ENCODE peak calls at places on chromosomes 4 and X, in eight cellular contexts. A is Right ventricle myocardium superior; U is fibroblast of lung; Z is pancreas; P is stimulated activated CD4-positive, alpha-beta T cell treated with anti-CD3 and anti-CD28 coated beads, Interleukin-15, amount 100 ng/mL, for 1 hour; H is stimulated activated CD8-positive, alpha-beta memory T cell treated with anti-CD3 and anti-CD28 coated beads, Interleukin-2, amount 100 ng/mL, for 48 hours; K is H54; F is HFF-Myc. G is an unnamed sample.

GRCh38 chr4:1567808-1568581 is 116.1 kb downstream of the FAM53A start:
- DNase-seq in Z (peak; percentile 63), A (peak; percentile 47), U (no peak), F (no peak), P (no peak), K (no peak), H (no peak), G (peak; percentile 56)

GRCh38 chrX:155888139-155888538 is 7.0 kb downstream of the VAMP7 start:
- DNase-seq in A (no peak), P (no peak), H (no peak), F (peak; percentile 62), Z (no peak), K (peak; percentile 13), U (peak; percentile 65), G (no peak)

GRCh38 chr4:128279624-128280225 is 7.9 kb downstream of the PGRMC2 start:
- DNase-seq in F (no peak), Z (no peak), K (no peak), P (no peak), U (no peak), A (no peak), H (no peak), G (no peak)

GRCh38 chrX:96244955-96245354 is 439.7 kb upstream of the DIAPH2 start:
- DNase-seq in Z (no peak), K (no peak), P (no peak), H (no peak), F (no peak), A (no peak), U (no peak), G (no peak)

GRCh38 chr4:105871997-105872396 is 23.3 kb upstream of the NPNT start:
- DNase-seq in A (no peak), H (no peak), F (no peak), Z (no peak), K (no peak), U (no peak), P (no peak), G (no peak)

GRCh38 chr4:2551118-2551517 is 14.7 kb downstream of the FAM193A start:
- DNase-seq in A (no peak), P (no peak), K (no peak), F (no peak), H (no peak), U (no peak), Z (no peak), G (no peak)

GRCh38 chrX:10166731-10167149 is 10.0 kb downstream of the CLCN4 start:
- DNase-seq in Z (no peak), F (no peak), U (no peak), A (peak; percentile 53), P (no peak), K (no peak), H (peak; percentile 17), G (peak; percentile 60)

GRCh38 chrX:154013614-154014360 is 5.9 kb downstream of the IRAK1 start:
- DNase-seq in A (peak; percentile 59), H (no peak), U (peak; percentile 31), K (no peak), P (peak; percentile 9), F (no peak), Z (no peak), G (no peak)

GRCh38 chr4:170305627-170306026 is 215.9 kb upstream of the AADAT start:
- DNase-seq in A (no peak), Z (no peak), P (no peak), H (no peak), K (no peak), U (no peak), F (no peak), G (no peak)

GRCh38 chr4:176566769-176567168 is 226.0 kb downstream of the VEGFC start:
- DNase-seq in H (no peak), U (no peak), A (no peak), P (no peak), F (no peak), K (no peak), Z (no peak), G (no peak)

GRCh38 chrX:40151211-40152172 is 53.7 kb upstream of the BCOR start:
- DNase-seq in A (peak; percentile 39), U (no peak), H (no peak), K (no peak), P (no peak), Z (peak; percentile 66), F (no peak), G (no peak)

GRCh38 chr4:7694256-7694775 is 245.3 kb downstream of the AFAP1 start:
- DNase-seq in H (no peak), K (no peak), U (no peak), P (no peak), F (no peak), A (no peak), Z (no peak), G (no peak)

GRCh38 chrX:3712080-3712869 is 1.2 kb downstream of the PRKX start:
- DNase-seq in Z (no peak), F (no peak), H (peak; percentile 15), K (no peak), U (peak; percentile 45), P (no peak), A (no peak), G (peak; percentile 60)

GRCh38 chrX:150841466-150842197 is 56.8 kb downstream of the CD99L2 start:
- DNase-seq in P (no peak), Z (no peak), A (no peak), K (no peak), H (no peak), U (peak; percentile 12), F (no peak), G (no peak)

GRCh38 chrX:2629316-2630168 is 61.6 kb upstream of the CD99 start:
- DNase-seq in H (no peak), K (no peak), U (no peak), A (no peak), P (no peak), F (no peak), Z (no peak), G (no peak)

GRCh38 chr4:65880594-65880993 is 210.3 kb upstream of the EPHA5 start:
- DNase-seq in Z (no peak), F (no peak), H (no peak), U (no peak), K (no peak), P (no peak), A (no peak), G (no peak)

GRCh38 chr4:33837043-33837442 is 2407.3 kb downstream of the ARAP2 start:
- DNase-seq in P (no peak), K (no peak), F (peak; percentile 35), A (no peak), H (no peak), Z (no peak), U (peak; percentile 79), G (no peak)

GRCh38 chr4:11635336-11635735 is 206.6 kb upstream of the HS3ST1 start:
- DNase-seq in Z (no peak), F (no peak), K (peak; percentile 5), P (no peak), U (peak; percentile 41), A (no peak), H (no peak), G (no peak)

GRCh38 chr4:102778720-102779119 is 18.0 kb upstream of the MANBA start:
- DNase-seq in U (no peak), H (no peak), P (no peak), K (no peak), F (no peak), A (no peak), Z (no peak), G (no peak)

GRCh38 chrX:124338733-124339514 is 6.5 kb downstream of the TEX13D start:
- DNase-seq in A (no peak), U (no peak), P (no peak), F (no peak), K (no peak), Z (no peak), H (no peak), G (no peak)

GRCh38 chr4:146059865-146060264 is 115.7 kb upstream of the LSM6 start:
- DNase-seq in Z (no peak), K (no peak), P (no peak), A (no peak), H (no peak), U (no peak), F (no peak), G (no peak)

GRCh38 chr4:109164011-109164410 is 138.4 kb downstream of the COL25A1 start:
- DNase-seq in Z (no peak), U (no peak), P (no peak), H (no peak), F (no peak), A (no peak), K (no peak), G (no peak)

GRCh38 chr4:13597604-13598003 is 29.9 kb downstream of the BOD1L1 start:
- DNase-seq in P (no peak), H (no peak), U (no peak), A (no peak), F (no peak), Z (no peak), K (no peak), G (no peak)

GRCh38 chr4:33850503-33850902 is 2393.8 kb downstream of the ARAP2 start:
- DNase-seq in P (no peak), F (peak; percentile 49), U (no peak), Z (no peak), K (no peak), A (no peak), H (no peak), G (no peak)